ENCODE peak calls at places on chromosome 2, in nine cellular contexts. S, G, L, V, T, K, Y, B and C are unnamed samples.
A peak's percentile ranks its signal among the peaks of the same experiment; 100 is the strongest.

GRCh38 chr2:10879159-10879558 is 32.6 kb upstream of the KCNF1 start:
- DNase-seq in S (no peak), G (no peak), L (no peak), V (no peak), T (no peak), K (no peak), Y (no peak), B (no peak), C (no peak)

GRCh38 chr2:234863043-234863934 is 88.5 kb upstream of the SH3BP4 start:
- DNase-seq in S (peak; percentile 72), G (peak; percentile 46), L (peak; percentile 79), V (no peak), T (no peak), K (peak; percentile 93), Y (peak; percentile 9), B (no peak), C (no peak)

GRCh38 chr2:96874099-96874831 is 4.4 kb upstream of the SEMA4C start:
- DNase-seq in S (no peak), G (no peak), L (no peak), V (peak; percentile 61), T (no peak), K (no peak), Y (peak; percentile 35), B (no peak), C (no peak)

GRCh38 chr2:128178650-128179460 is 87.9 kb downstream of the UGGT1 start:
- DNase-seq in S (no peak), G (peak; percentile 89), L (peak; percentile 77), V (peak; percentile 32), T (peak; percentile 22), K (peak; percentile 60), Y (peak; percentile 83), B (no peak), C (no peak)

GRCh38 chr2:424306-425172 is 136.6 kb upstream of the ALKAL2 start:
- DNase-seq in S (no peak), G (no peak), L (peak; percentile 5), V (no peak), T (no peak), K (no peak), Y (no peak), B (no peak), C (no peak)

GRCh38 chr2:25979006-25979405 is 3.3 kb downstream of the KIF3C start:
- DNase-seq in S (no peak), G (no peak), L (no peak), V (no peak), T (no peak), K (no peak), Y (no peak), B (no peak), C (no peak)

GRCh38 chr2:166384774-166385173 is 9.0 kb upstream of the SCN9A start:
- DNase-seq in S (peak; percentile 12), G (no peak), L (peak; percentile 66), V (no peak), T (no peak), K (no peak), Y (peak; percentile 53), B (no peak), C (no peak)

GRCh38 chr2:232476045-232476444 is 11.6 kb downstream of the ECEL1 start:
- DNase-seq in S (no peak), G (no peak), L (no peak), V (no peak), T (no peak), K (no peak), Y (peak; percentile 29), B (peak; percentile 28), C (no peak)

GRCh38 chr2:219570924-219571310 is 422 bp downstream of the OBSL1 start:
- DNase-seq in S (no peak), G (no peak), L (peak; percentile 31), V (no peak), T (no peak), K (no peak), Y (no peak), B (no peak), C (no peak)